ENCODE peak calls at places on chromosomes 11 and 22, in four cellular contexts. Z, C, G and M are unnamed samples.
A peak's percentile ranks its signal among the peaks of the same experiment; 100 is the strongest.

GRCh38 chr22:43389227-43389836 is 22.5 kb upstream of the MPPED1 start:
- DNase-seq in C (no peak), G (no peak), Z (no peak), M (no peak)

GRCh38 chr22:45597460-45598192 is 74.0 kb upstream of the ATXN10 start:
- DNase-seq in C (no peak), G (peak; percentile 64), Z (no peak), M (no peak)

GRCh38 chr11:33412231-33412630 is 155.1 kb downstream of the HIPK3 start:
- DNase-seq in Z (no peak), G (no peak), C (no peak), M (no peak)

GRCh38 chr11:112962854-112963367 is 1.7 kb downstream of the NCAM1 start:
- DNase-seq in Z (no peak), C (no peak), G (no peak), M (peak; percentile 5)

GRCh38 chr11:134579709-134580634 is 167.9 kb upstream of the B3GAT1 start:
- DNase-seq in C (no peak), Z (no peak), G (no peak), M (no peak)

GRCh38 chr22:37552560-37553163 is 7.6 kb upstream of the CDC42EP1 start:
- DNase-seq in C (peak; percentile 92), Z (no peak), G (no peak), M (no peak)

GRCh38 chr11:103681855-103682254 is 354.6 kb upstream of the DDI1 start:
- DNase-seq in C (no peak), G (no peak), Z (no peak), M (no peak)

GRCh38 chr11:71420455-71421241 is 27.5 kb downstream of the DHCR7 start:
- DNase-seq in C (peak; percentile 66), G (no peak), Z (peak; percentile 25), M (no peak)

GRCh38 chr11:45926536-45927331 is 4.3 kb downstream of the LARGE2 start:
- DNase-seq in G (no peak), Z (no peak), C (no peak), M (no peak)

GRCh38 chr22:39136317-39136716 is 16.2 kb downstream of the CBX7 start:
- DNase-seq in Z (no peak), G (no peak), C (no peak), M (no peak)

GRCh38 chr11:10893713-10894112 is 35.9 kb upstream of the ZBED5 start:
- DNase-seq in C (no peak), Z (no peak), G (no peak), M (no peak)

GRCh38 chr11:87878373-87878779 is 296.9 kb downstream of the RAB38 start:
- DNase-seq in G (no peak), C (peak; percentile 0), Z (no peak), M (no peak)

GRCh38 chr11:1167256-1167655 is 9.5 kb downstream of the MUC5AC start:
- DNase-seq in Z (no peak), C (no peak), G (no peak), M (no peak)

GRCh38 chr11:12915093-12915492 is 94.0 kb upstream of the RASSF10 start:
- DNase-seq in Z (no peak), G (no peak), C (no peak), M (no peak)

GRCh38 chr11:69896250-69896649 is 77.0 kb upstream of the FGF3 start:
- DNase-seq in G (no peak), C (no peak), Z (no peak), M (no peak)

GRCh38 chr11:3901249-3902025 is 46.0 kb downstream of the STIM1 start:
- DNase-seq in G (no peak), Z (no peak), C (no peak), M (no peak)

GRCh38 chr22:47175761-47176359 is 413.4 kb downstream of the TBC1D22A start:
- DNase-seq in Z (no peak), G (no peak), C (no peak), M (no peak)

GRCh38 chr11:34833602-34834001 is 82.6 kb downstream of the APIP start:
- DNase-seq in G (no peak), C (no peak), Z (no peak), M (no peak)

GRCh38 chr11:100918551-100919500 is 210.8 kb downstream of the PGR start:
- DNase-seq in Z (no peak), G (no peak), C (peak; percentile 7), M (no peak)

GRCh38 chr11:6204708-6205107 is 649 bp upstream of the C11orf42 start:
- DNase-seq in C (no peak), Z (no peak), G (peak; percentile 94), M (no peak)

GRCh38 chr11:68127791-68128681 is 6.8 kb upstream of the CHKA start:
- DNase-seq in G (no peak), C (peak; percentile 74), Z (no peak), M (no peak)

GRCh38 chr22:44669725-44670027 is 32.3 kb upstream of the PRR5 start:
- DNase-seq in Z (no peak), C (peak; percentile 48), G (no peak), M (no peak)

GRCh38 chr11:31445621-31446020 is 63.8 kb downstream of the IMMP1L start:
- DNase-seq in Z (no peak), C (no peak), G (no peak), M (no peak)

GRCh38 chr11:79480864-79481263 is 40.0 kb upstream of the TENM4 start:
- DNase-seq in G (no peak), C (no peak), Z (no peak), M (no peak)

GRCh38 chr11:29780756-29781155 is 236.1 kb downstream of the KCNA4 start:
- DNase-seq in G (no peak), Z (no peak), C (no peak), M (no peak)

GRCh38 chr11:515131-515530 is 8.1 kb upstream of the RNH1 start:
- DNase-seq in G (no peak), C (no peak), Z (no peak), M (no peak)

GRCh38 chr11:47330002-47330911 is 22.2 kb downstream of the MYBPC3 start:
- DNase-seq in G (no peak), C (no peak), Z (no peak), M (peak; percentile 23)

GRCh38 chr11:47332303-47332711 is 20.2 kb downstream of the MYBPC3 start:
- DNase-seq in C (no peak), Z (no peak), G (no peak), M (no peak)

GRCh38 chr11:47332791-47333525 is 19.5 kb downstream of the MYBPC3 start:
- DNase-seq in Z (no peak), C (no peak), G (no peak), M (no peak)

GRCh38 chr11:47333526-47333845 is 19.0 kb downstream of the MYBPC3 start:
- DNase-seq in Z (no peak), C (no peak), G (no peak), M (no peak)

GRCh38 chr11:47331454-47332302 is 20.8 kb downstream of the MYBPC3 start:
- DNase-seq in C (no peak), G (no peak), Z (no peak), M (no peak)
- TF ChIP-seq POLR2AphosphoS5 in C (no peak), G (no peak), Z (no peak), M (no peak)

DNA sequence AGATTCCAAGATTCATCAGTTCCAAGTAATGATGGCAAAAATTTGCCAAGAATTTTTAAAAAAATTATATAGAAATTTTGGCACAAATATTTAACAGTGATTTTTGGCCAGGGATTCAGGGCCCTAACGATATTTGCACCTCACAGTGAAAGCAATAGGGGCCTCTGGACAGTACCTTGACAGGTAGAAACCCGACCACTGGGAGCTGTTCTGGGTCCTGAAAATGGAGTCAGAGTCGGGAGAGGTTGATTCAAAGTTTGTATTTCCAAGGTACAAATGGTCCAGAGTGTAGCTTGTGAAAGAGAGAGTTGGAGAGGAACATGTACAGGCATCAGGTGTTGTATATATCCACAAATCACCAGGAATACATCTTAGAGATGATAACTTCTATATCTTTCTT is 41.6 kb downstream of the MRGPRX2 start:
- DNase-seq in C (no peak), G (no peak), Z (no peak), M (no peak)
- TF ChIP-seq SPI1 in C (no peak), G (no peak), Z (no peak), M (no peak)

DNA sequence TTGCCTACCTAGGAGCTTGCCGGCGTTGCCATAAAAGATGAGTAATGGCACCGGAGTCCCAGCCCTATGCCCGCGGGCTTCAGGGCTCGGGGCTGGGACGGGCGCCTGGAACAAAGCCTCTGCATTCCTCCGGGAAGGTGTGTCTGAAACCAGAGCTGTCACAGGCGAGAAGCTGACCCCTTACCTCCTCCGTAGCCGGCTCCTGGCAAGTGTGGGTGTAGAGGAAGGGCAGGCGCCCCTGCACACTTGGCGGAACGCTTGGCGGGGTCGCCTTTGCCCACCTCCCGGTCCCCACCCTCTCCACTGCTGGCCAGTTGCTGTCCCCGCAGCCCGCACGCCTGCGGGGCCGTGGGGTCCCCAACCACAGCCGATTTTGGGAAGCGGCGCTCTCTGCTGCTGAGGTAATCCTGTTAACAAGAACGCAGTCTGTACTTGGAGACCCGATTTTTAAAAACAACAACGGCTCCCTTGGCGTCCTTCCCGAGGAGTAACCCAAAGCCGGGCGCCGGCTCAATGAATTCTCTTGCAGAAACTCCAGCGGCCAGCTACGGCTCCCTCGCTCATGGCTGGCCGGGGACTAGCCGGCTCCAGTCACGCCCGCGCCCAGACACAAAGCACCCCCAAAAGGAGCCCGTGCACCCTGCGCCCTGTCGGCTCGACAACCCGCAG is 89.3 kb downstream of the PLEKHA7 start:
- DNase-seq in Z (no peak), C (no peak), G (no peak), M (peak; percentile 30)
- TF ChIP-seq POLR2AphosphoS5 in Z (no peak), C (no peak), G (no peak), M (no peak)

GRCh38 chr11:110092577-110093406 is at the start of gene ZC3H12C:
- DNase-seq in C (peak; percentile 79), G (peak; percentile 63), Z (no peak), M (peak; percentile 57)

GRCh38 chr11:110091995-110092576 is 1.1 kb upstream of the ZC3H12C start:
- DNase-seq in G (no peak), C (no peak), Z (no peak), M (no peak)

GRCh38 chr11:110095554-110095953 is 2.4 kb downstream of the ZC3H12C start:
- DNase-seq in C (no peak), Z (no peak), G (no peak), M (no peak)

GRCh38 chr11:110094298-110095073 is 1.3 kb downstream of the ZC3H12C start:
- DNase-seq in G (no peak), Z (no peak), C (no peak), M (no peak)

GRCh38 chr11:110093407-110094297 is 460 bp downstream of the ZC3H12C start:
- DNase-seq in C (peak; percentile 40), G (no peak), Z (no peak), M (peak; percentile 20)
- TF ChIP-seq SPI1 in C (no peak), G (no peak), Z (no peak), M (no peak)

GRCh38 chr11:65856689-65857499 is 1.1 kb downstream of the CFL1 start:
- DNase-seq in Z (no peak), G (no peak), C (peak; percentile 84), M (no peak)
- TF ChIP-seq POLR2AphosphoS5 in Z (peak; percentile 92), G (peak; percentile 59), C (no peak), M (peak; percentile 90)